ENCODE peak calls at places on chromosome 7, in nine cellular contexts. Q is stimulated activated naive B cell treated with anti-CD40 and anti-IgM and Interleukin-4, amounts not matched to agents 10 μg/mL and 1 μg/mL and 100 μg/mL, for 72 hours; R is GM12891; L is OCI-LY7; K is neural crest cell; D is GF-D8; E is left ventricle myocardium inferior; W is activated CD8-positive, alpha-beta memory T cell treated with anti-CD3 and anti-CD28 coated beads, Interleukin-2, amount 50 U/mL, for 48 hours; Z is left lung. I is an unnamed sample.

GRCh38 chr7:98211221-98211675 is at the start of gene BHLHA15:
- DNase-seq in E (no peak), K (no peak), D (no peak), R (no peak), Q (no peak), W (peak), L (peak), Z (peak), I (no peak)

GRCh38 chr7:128389815-128390329 is 19.9 kb downstream of the IMPDH1 start:
- DNase-seq in Z (peak), L (no peak), Q (no peak), E (no peak), W (peak), D (no peak), R (no peak), K (no peak), I (no peak)

GRCh38 chr7:123367508-123368122 is 166.8 kb downstream of the IQUB start:
- DNase-seq in L (peak), D (no peak), E (no peak), R (peak), Z (no peak), W (no peak), Q (no peak), K (peak), I (no peak)

GRCh38 chr7:74051629-74052410 is 23.8 kb downstream of the ELN start:
- DNase-seq in K (peak), E (no peak), Q (no peak), W (no peak), R (no peak), Z (no peak), L (peak), D (no peak), I (no peak)

GRCh38 chr7:901388-902154 is 25.2 kb downstream of the GET4 start:
- DNase-seq in D (no peak), K (peak), Q (no peak), W (peak), R (peak), Z (peak), E (peak), L (peak), I (peak)

GRCh38 chr7:2787251-2787968 is 56.7 kb downstream of the GNA12 start:
- DNase-seq in E (no peak), R (no peak), W (no peak), K (no peak), L (no peak), Z (no peak), D (no peak), Q (no peak), I (no peak)

GRCh38 chr7:89837515-89837914 is 316.8 kb upstream of the STEAP1 start:
- DNase-seq in R (no peak), K (no peak), Z (no peak), D (no peak), W (no peak), Q (no peak), L (no peak), E (no peak), I (no peak)

GRCh38 chr7:45869426-45869825 is 3.5 kb downstream of the CCDC201 start:
- DNase-seq in Q (no peak), W (no peak), Z (no peak), K (no peak), R (no peak), L (no peak), D (no peak), E (no peak), I (no peak)

GRCh38 chr7:140144821-140145220 is 32.0 kb downstream of the KDM7A start:
- DNase-seq in W (no peak), Q (no peak), E (no peak), L (no peak), D (no peak), Z (no peak), K (no peak), R (no peak), I (no peak)

GRCh38 chr7:70530191-70530590 is 601.8 kb upstream of the GALNT17 start:
- DNase-seq in Q (no peak), D (no peak), L (no peak), K (no peak), W (no peak), Z (no peak), E (no peak), R (no peak), I (no peak)

GRCh38 chr7:73831656-73832579 is 1.1 kb downstream of the CLDN4 start:
- DNase-seq in W (no peak), K (no peak), Q (no peak), E (no peak), D (no peak), R (no peak), Z (peak), L (no peak), I (no peak)

GRCh38 chr7:39583539-39583938 is 17.3 kb downstream of the YAE1 start:
- DNase-seq in L (no peak), Z (no peak), E (no peak), W (no peak), K (no peak), D (no peak), Q (no peak), R (no peak), I (no peak)

GRCh38 chr7:30626984-30627383 is 32.3 kb downstream of the GARS1 start:
- DNase-seq in L (no peak), K (no peak), R (no peak), D (no peak), Z (no peak), W (no peak), Q (no peak), E (no peak), I (no peak)

GRCh38 chr7:22895491-22895890 is 72.8 kb upstream of the TOMM7 start:
- DNase-seq in D (no peak), Q (no peak), W (no peak), E (no peak), Z (no peak), L (no peak), K (no peak), R (no peak), I (no peak)

GRCh38 chr7:7639847-7640220 is 718 bp upstream of the UMAD1 start:
- DNase-seq in Z (no peak), D (no peak), L (peak), E (no peak), R (no peak), W (no peak), Q (peak), K (no peak), I (no peak)

GRCh38 chr7:120996333-120996982 is 7.9 kb downstream of the CPED1 start:
- DNase-seq in L (no peak), D (peak), E (peak), W (no peak), Q (no peak), R (no peak), K (no peak), Z (peak), I (peak)

GRCh38 chr7:24836084-24836483 is 78.8 kb upstream of the GSDME start:
- DNase-seq in R (no peak), K (no peak), Q (peak), Z (no peak), L (peak), W (no peak), D (peak), E (no peak), I (no peak)

GRCh38 chr7:28686418-28686800 is 271.7 kb downstream of the TRIL start:
- DNase-seq in Z (no peak), W (no peak), R (no peak), E (no peak), K (peak), L (no peak), Q (no peak), D (no peak), I (no peak)

GRCh38 chr7:38664972-38665371 is 33.8 kb upstream of the AMPH start:
- DNase-seq in Q (no peak), D (no peak), E (no peak), W (no peak), R (no peak), L (no peak), K (no peak), Z (no peak), I (no peak)

GRCh38 chr7:2050511-2050866 is 182.3 kb downstream of the MAD1L1 start:
- DNase-seq in L (no peak), K (no peak), Z (no peak), E (no peak), D (no peak), R (no peak), W (no peak), Q (no peak), I (no peak)

GRCh38 chr7:100400656-100401055 is 27.4 kb downstream of the PILRA start:
- DNase-seq in E (no peak), D (no peak), W (no peak), L (peak), K (peak), Q (no peak), R (no peak), Z (no peak), I (no peak)

GRCh38 chr7:30805081-30805691 is 34.0 kb downstream of the MINDY4 start:
- DNase-seq in K (no peak), E (no peak), D (no peak), L (no peak), Z (no peak), Q (no peak), R (no peak), W (no peak), I (no peak)

GRCh38 chr7:159159731-159160130 is 15.1 kb upstream of the VIPR2 start:
- DNase-seq in Q (no peak), L (no peak), D (no peak), R (no peak), K (no peak), W (no peak), E (no peak), Z (no peak), I (no peak)

GRCh38 chr7:80098795-80099194 is 35.8 kb upstream of the GNAI1 start:
- DNase-seq in R (no peak), E (no peak), L (no peak), K (no peak), Z (no peak), Q (no peak), D (no peak), W (no peak), I (no peak)

GRCh38 chr7:76426246-76426645 is 1.5 kb downstream of the ZP3 start:
- DNase-seq in D (no peak), Z (no peak), L (no peak), W (no peak), Q (no peak), K (no peak), E (no peak), R (no peak), I (no peak)

GRCh38 chr7:21192662-21193061 is 235.2 kb upstream of the SP4 start:
- DNase-seq in W (no peak), R (no peak), Q (no peak), Z (no peak), L (no peak), K (no peak), E (no peak), D (no peak), I (no peak)

GRCh38 chr7:132276986-132277716 is 299.1 kb downstream of the PLXNA4 start:
- DNase-seq in E (no peak), Z (no peak), D (no peak), K (no peak), L (no peak), R (no peak), Q (no peak), W (no peak), I (no peak)

GRCh38 chr7:29289156-29290021 is 94.8 kb downstream of the CHN2 start:
- DNase-seq in L (no peak), W (no peak), Q (no peak), D (no peak), Z (no peak), K (no peak), R (no peak), E (peak), I (peak)

GRCh38 chr7:2399848-2400587 is 3.4 kb upstream of the CHST12 start:
- DNase-seq in W (no peak), L (no peak), R (no peak), Z (peak), D (peak), Q (no peak), K (no peak), E (peak), I (peak)

GRCh38 chr7:130242198-130243014 is 24.3 kb upstream of the CPA2 start:
- DNase-seq in W (peak), Q (peak), D (no peak), Z (no peak), K (peak), L (peak), R (peak), E (peak), I (peak)

GRCh38 chr7:6709808-6710207 is 3.1 kb upstream of the ZNF12 start:
- DNase-seq in R (no peak), D (no peak), Z (no peak), K (no peak), Q (no peak), W (no peak), E (no peak), L (peak), I (no peak)

GRCh38 chr7:81079736-81080135 is 160.9 kb upstream of the SEMA3C start:
- DNase-seq in E (no peak), L (no peak), Q (no peak), Z (no peak), R (no peak), D (no peak), W (no peak), K (no peak), I (no peak)

GRCh38 chr7:112654322-112655216 is 135.6 kb downstream of the TMEM168 start:
- DNase-seq in Q (no peak), L (no peak), R (no peak), W (no peak), Z (no peak), K (no peak), E (no peak), D (no peak), I (no peak)

GRCh38 chr7:79420464-79420863 is 33.0 kb downstream of the MAGI2 start:
- DNase-seq in R (no peak), K (no peak), D (no peak), L (no peak), W (no peak), Z (no peak), Q (no peak), E (no peak), I (no peak)

GRCh38 chr7:8147004-8147403 is 115.0 kb downstream of the ICA1 start:
- DNase-seq in Z (no peak), L (no peak), K (no peak), D (no peak), R (no peak), Q (no peak), E (no peak), W (no peak), I (peak)

GRCh38 chr7:17307033-17307432 is 8.6 kb downstream of the AHR start:
- DNase-seq in L (no peak), Q (no peak), W (no peak), K (no peak), Z (no peak), D (no peak), E (no peak), R (no peak), I (no peak)

GRCh38 chr7:116213361-116214155 is 3.2 kb downstream of the TES start:
- DNase-seq in Z (no peak), E (no peak), W (no peak), L (no peak), Q (no peak), R (no peak), D (no peak), K (no peak), I (no peak)

GRCh38 chr7:71325151-71325550 is 193.2 kb downstream of the GALNT17 start:
- DNase-seq in L (no peak), R (no peak), E (no peak), Z (no peak), W (no peak), Q (no peak), K (no peak), D (no peak), I (no peak)

GRCh38 chr7:78225534-78225933 is 427.0 kb downstream of the PHTF2 start:
- DNase-seq in E (no peak), D (no peak), Z (no peak), R (no peak), Q (no peak), K (no peak), W (no peak), L (no peak), I (no peak)